ENCODE peak calls at places on chromosomes 5 and 9, in ten cellular contexts. M, T, S, O, Y, H, U, Q, J and B are unnamed samples. For H3K4me1, the result is how much of the 10 kb centered on the place peaks cover.

GRCh38 chr9:78707481-78707977 is 410.6 kb downstream of the PSAT1 start:
- DNase-seq in S (no peak), J (peak), Q (peak), T (no peak), U (no peak), O (no peak), M (no peak), Y (no peak), H (peak), B (no peak)

GRCh38 chr5:142323480-142324376 is 1.1 kb downstream of the SPRY4 start:
- DNase-seq in J (peak), U (no peak), O (no peak), T (peak), H (peak), S (peak), Q (peak), M (no peak), Y (peak), B (peak)

GRCh38 chr9:108351571-108351970 is 504.2 kb downstream of the ACTL7B start:
- DNase-seq in M (no peak), J (no peak), Y (no peak), H (no peak), Q (no peak), O (no peak), S (no peak), T (no peak), U (no peak), B (no peak)

GRCh38 chr9:77598510-77598909 is 49.6 kb downstream of the GNA14 start:
- DNase-seq in S (no peak), T (peak), J (peak), Y (peak), O (no peak), U (peak), H (peak), M (no peak), Q (no peak), B (no peak)

GRCh38 chr9:27888661-27889295 is 315.5 kb upstream of the C9orf72 start:
- DNase-seq in M (no peak), H (no peak), U (no peak), Y (peak), T (no peak), O (no peak), Q (peak), J (peak), S (peak), B (no peak)

GRCh38 chr9:22173959-22174358 is 164.9 kb upstream of the CDKN2B start:
- DNase-seq in O (no peak), M (no peak), H (no peak), Q (no peak), T (no peak), J (no peak), U (no peak), Y (no peak), S (no peak), B (no peak)

GRCh38 chr9:95457769-95458168 is 59.0 kb downstream of the PTCH1 start:
- DNase-seq in J (no peak), Q (no peak), U (no peak), O (no peak), Y (peak), T (no peak), M (peak), S (no peak), H (peak), B (no peak)

GRCh38 chr5:176653401-176653800 is 6.1 kb downstream of the TSPAN17 start:
- DNase-seq in S (peak), J (no peak), T (no peak), Q (peak), O (no peak), U (no peak), Y (no peak), M (no peak), H (no peak), B (no peak)

GRCh38 chr5:42875785-42876374 is 64.2 kb upstream of the SELENOP start:
- DNase-seq in O (no peak), S (no peak), Q (no peak), U (no peak), Y (no peak), H (no peak), T (no peak), M (no peak), J (no peak), B (no peak)

GRCh38 chr5:133825631-133826289 is 142.7 kb downstream of the C5orf15 start:
- DNase-seq in Y (no peak), M (no peak), S (no peak), H (no peak), T (no peak), U (peak), O (peak), Q (no peak), J (no peak), B (no peak)

GRCh38 chr5:78984020-78984610 is 995 bp downstream of the ARSB start:
- DNase-seq in M (no peak), J (peak), O (no peak), U (no peak), Q (no peak), T (peak), Y (no peak), H (no peak), S (no peak), B (no peak)

GRCh38 chr5:540215-541147 is 16.2 kb upstream of the SLC9A3 start:
- DNase-seq in U (peak), O (peak), Y (no peak), T (no peak), M (peak), J (no peak), H (no peak), Q (no peak), S (no peak), B (no peak)

GRCh38 chr9:128421474-128422010 is 885 bp downstream of the CERCAM start:
- DNase-seq in U (peak), S (no peak), Q (peak), J (peak), T (no peak), M (no peak), Y (no peak), H (no peak), O (no peak), B (peak)

GRCh38 chr5:116492776-116493175 is 81.8 kb downstream of the SEMA6A start:
- DNase-seq in H (peak), O (no peak), Y (peak), T (no peak), U (peak), M (no peak), J (no peak), Q (peak), S (no peak), B (no peak)

GRCh38 chr5:134041570-134042411 is 37.0 kb upstream of the VDAC1 start:
- DNase-seq in O (no peak), S (no peak), Y (no peak), U (no peak), Q (no peak), H (no peak), M (peak), J (no peak), T (no peak), B (no peak)

GRCh38 chr5:74206571-74207550 is 433.7 kb downstream of the ENC1 start:
- DNase-seq in S (peak), Y (peak), O (no peak), Q (peak), U (peak), M (peak), J (peak), T (peak), H (no peak), B (peak)

GRCh38 chr9:33377089-33377715 is 25.2 kb downstream of the AQP7 start:
- DNase-seq in H (no peak), J (no peak), S (no peak), Y (no peak), U (no peak), Q (no peak), T (no peak), O (peak), M (no peak), B (no peak)

GRCh38 chr5:142326480-142326938 is 1.7 kb upstream of the SPRY4 start:
- DNase-seq in S (no peak), H (no peak), M (no peak), O (no peak), J (no peak), T (no peak), Q (no peak), Y (no peak), U (no peak), B (no peak)

GRCh38 chr5:143060018-143060417 is 289.8 kb downstream of the ARHGAP26 start:
- DNase-seq in T (peak), H (no peak), Q (no peak), O (no peak), S (no peak), U (no peak), M (no peak), J (no peak), Y (no peak), B (no peak)

GRCh38 chr5:82772281-82772680 is 304.9 kb downstream of the TMEM167A start:
- DNase-seq in Q (no peak), S (no peak), O (no peak), U (no peak), J (no peak), T (no peak), H (no peak), M (no peak), Y (no peak), B (no peak)

GRCh38 chr9:124813496-124814177 is 36.7 kb downstream of the OLFML2A start:
- DNase-seq in H (no peak), M (no peak), J (no peak), U (no peak), Q (peak), T (no peak), O (no peak), S (no peak), Y (no peak), B (no peak)

GRCh38 chr9:77464591-77465125 is 183.5 kb downstream of the GNA14 start:
- DNase-seq in J (peak), Y (no peak), U (no peak), O (no peak), H (peak), T (no peak), M (no peak), Q (no peak), S (no peak), B (no peak)

GRCh38 chr5:42037379-42037932 is 112.4 kb downstream of the FBXO4 start:
- DNase-seq in O (no peak), S (no peak), Y (no peak), J (no peak), H (no peak), U (no peak), M (no peak), Q (no peak), T (no peak), B (no peak)

GRCh38 chr5:168162464-168162863 is 129.0 kb upstream of the WWC1 start:
- DNase-seq in M (no peak), H (no peak), T (no peak), U (no peak), Y (peak), Q (no peak), J (peak), O (no peak), S (no peak), B (no peak)

GRCh38 chr5:50947892-50948683 is 281.7 kb downstream of the PARP8 start:
- DNase-seq in M (no peak), T (no peak), Q (no peak), S (no peak), U (no peak), H (no peak), J (no peak), Y (peak), O (no peak), B (no peak)

GRCh38 chr5:175246242-175246891 is 197.6 kb downstream of the DRD1 start:
- DNase-seq in O (no peak), H (peak), U (no peak), M (peak), T (no peak), J (peak), Q (peak), S (no peak), Y (peak), B (no peak)

GRCh38 chr9:16352791-16353401 is 517.6 kb downstream of the BNC2 start:
- DNase-seq in U (no peak), Q (no peak), H (peak), O (no peak), S (no peak), T (no peak), M (no peak), J (peak), Y (no peak), B (no peak)

GRCh38 chr9:98287383-98287782 is 31.9 kb upstream of the TBC1D2 start:
- DNase-seq in T (no peak), J (no peak), Q (no peak), Y (no peak), H (no peak), S (no peak), U (no peak), M (no peak), O (no peak), B (no peak)

GRCh38 chr5:4970171-4970570 is 170.0 kb upstream of the ADAMTS16 start:
- DNase-seq in H (no peak), M (no peak), Q (no peak), S (no peak), U (no peak), T (no peak), Y (no peak), O (no peak), J (no peak), B (no peak)

GRCh38 chr5:138448481-138449398 is 9.9 kb downstream of the REEP2 start:
- DNase-seq in J (peak), T (no peak), Y (no peak), S (no peak), O (no peak), M (no peak), U (no peak), H (peak), Q (no peak), B (no peak)

GRCh38 chr9:69876981-69877380 is 56.4 kb downstream of the CFAP95 start:
- DNase-seq in J (no peak), U (no peak), Y (no peak), O (no peak), T (no peak), H (no peak), S (no peak), Q (no peak), M (no peak), B (no peak)

GRCh38 chr9:96186601-96187011 is 115.4 kb downstream of the HSD17B3 start:
- DNase-seq in T (no peak), U (no peak), H (peak), Y (peak), O (no peak), M (peak), Q (peak), S (peak), J (peak), B (no peak)

GRCh38 chr9:35618854-35619799 is 914 bp upstream of the CD72 start:
- DNase-seq in T (no peak), Y (no peak), U (no peak), H (no peak), M (no peak), S (peak), O (peak), J (no peak), Q (no peak), B (no peak)

GRCh38 chr5:132283423-132284043 is 10.7 kb upstream of the SLC22A4 start:
- DNase-seq in S (peak), Q (peak), M (peak), H (peak), J (peak), T (peak), U (no peak), Y (no peak), O (no peak), B (peak)

GRCh38 chr5:8576178-8576577 is 707.2 kb downstream of the MTRR start:
- DNase-seq in S (no peak), O (no peak), U (no peak), Q (no peak), H (no peak), J (peak), Y (no peak), M (no peak), T (no peak), B (no peak)

GRCh38 chr9:4223434-4223833 is 76.4 kb downstream of the GLIS3 start:
- DNase-seq in T (no peak), M (no peak), H (no peak), S (no peak), Y (no peak), Q (no peak), O (no peak), U (no peak), J (no peak), B (no peak)
- H3K27ac ChIP-seq in T (no peak), M (no peak), H (no peak), S (no peak), Y (no peak), Q (no peak), O (no peak), U (no peak), J (no peak), B (no peak)

GRCh38 chr5:178993955-178994579 is 1.1 kb downstream of the GRM6 start:
- DNase-seq in U (no peak), Y (no peak), M (peak), J (no peak), Q (no peak), T (no peak), S (no peak), O (no peak), H (no peak), B (no peak)
- H3K4me3 ChIP-seq in U (no peak), Y (no peak), M (no peak), J (no peak), Q (no peak), T (no peak), S (no peak), O (peak), H (no peak), B (no peak)

GRCh38 chr5:151212361-151212899 is 11.5 kb downstream of the CCDC69 start:
- DNase-seq in T (no peak), J (no peak), M (peak), U (no peak), Q (no peak), H (no peak), S (no peak), Y (no peak), O (no peak), B (no peak)
- H3K4me1 ChIP-seq in T (under half), J (under half), M (under half), U (half or more), Q (under half), H (under half), S (under half), Y (under half), O (half or more), B (half or more)

GRCh38 chr5:121624035-121624434 is 227.6 kb upstream of the FTMT start:
- DNase-seq in T (no peak), M (no peak), Y (no peak), O (no peak), Q (no peak), U (no peak), J (no peak), S (no peak), H (no peak), B (no peak)
- H3K27ac ChIP-seq in T (no peak), M (no peak), Y (no peak), O (no peak), Q (no peak), U (no peak), J (no peak), S (no peak), H (no peak), B (no peak)

DNA sequence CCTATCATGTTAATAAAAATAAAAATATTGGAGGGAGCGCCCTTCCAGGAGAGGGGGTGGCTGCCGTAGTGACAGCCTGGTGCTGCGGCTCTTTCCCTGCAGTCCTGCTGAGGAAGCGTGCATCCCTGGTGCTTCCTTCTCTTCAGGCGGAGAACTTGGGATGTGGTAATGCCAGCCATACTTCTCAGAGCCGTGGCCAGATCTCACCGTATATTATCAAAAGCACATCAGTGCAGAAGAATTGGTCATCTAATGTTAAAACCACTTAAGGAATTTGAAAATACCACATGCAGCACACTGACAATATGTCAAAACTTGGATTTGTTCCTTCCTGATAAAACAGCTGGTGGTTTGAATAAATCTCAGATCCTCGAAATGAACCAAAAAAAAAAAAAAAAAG is 17.7 kb downstream of the C9orf40 start:
- DNase-seq in O (no peak), U (no peak), Y (no peak), S (no peak), M (no peak), T (no peak), H (no peak), Q (peak), J (no peak), B (no peak)
- H3K4me3 ChIP-seq in O (no peak), U (no peak), Y (no peak), S (no peak), M (no peak), T (no peak), H (no peak), Q (no peak), J (no peak), B (no peak)

GRCh38 chr9:137547687-137548543 is 2.3 kb downstream of the PNPLA7 start:
- DNase-seq in O (no peak), H (no peak), M (no peak), S (peak), Q (no peak), T (no peak), U (peak), Y (no peak), J (no peak), B (no peak)
- H3K4me1 ChIP-seq in O (under half), H (under half), M (under half), S (half or more), Q (under half), T (under half), U (under half), Y (under half), J (under half), B (under half)